ENCODE peak calls at places on chromosomes 12 and 14, in eight cellular contexts. One of them, this sample, is unnamed.

GRCh38 chr12:113900711-113901110 is 65.4 kb downstream of the RBM19 start:
- DNase-seq in fibroblast of the aortic adventitia: no peak
- DNase-seq in IMR-90: no peak
- DNase-seq in tibial artery: no peak
- DNase-seq in upper lobe of right lung: no peak
- DNase-seq in GM12878: no peak
- DNase-seq in AG04450: no peak
- DNase-seq in astrocyte of the cerebellum: no peak
- DNase-seq in this sample: no peak

GRCh38 chr14:99519931-99520421 is 38.8 kb downstream of the CCNK start:
- DNase-seq in fibroblast of the aortic adventitia: no peak
- DNase-seq in IMR-90: no peak
- DNase-seq in tibial artery: peak; percentile 35
- DNase-seq in upper lobe of right lung: peak; percentile 58
- DNase-seq in GM12878: no peak
- DNase-seq in AG04450: no peak
- DNase-seq in astrocyte of the cerebellum: no peak
- DNase-seq in this sample: no peak

GRCh38 chr14:72679591-72680151 is 214.2 kb downstream of the DPF3 start:
- DNase-seq in fibroblast of the aortic adventitia: no peak
- DNase-seq in IMR-90: peak; percentile 23
- DNase-seq in tibial artery: no peak
- DNase-seq in upper lobe of right lung: no peak
- DNase-seq in GM12878: no peak
- DNase-seq in AG04450: no peak
- DNase-seq in astrocyte of the cerebellum: no peak
- DNase-seq in this sample: no peak

GRCh38 chr12:104671407-104672095 is 214.8 kb downstream of the CHST11 start:
- DNase-seq in fibroblast of the aortic adventitia: peak; percentile 86
- DNase-seq in IMR-90: peak; percentile 84
- DNase-seq in tibial artery: peak; percentile 97
- DNase-seq in upper lobe of right lung: peak; percentile 93
- DNase-seq in GM12878: peak; percentile 88
- DNase-seq in AG04450: no peak
- DNase-seq in astrocyte of the cerebellum: peak; percentile 36
- DNase-seq in this sample: peak; percentile 69

GRCh38 chr12:91483471-91483985 is 300.9 kb upstream of the DCN start:
- DNase-seq in fibroblast of the aortic adventitia: no peak
- DNase-seq in IMR-90: no peak
- DNase-seq in tibial artery: no peak
- DNase-seq in upper lobe of right lung: no peak
- DNase-seq in GM12878: no peak
- DNase-seq in AG04450: no peak
- DNase-seq in astrocyte of the cerebellum: no peak
- DNase-seq in this sample: no peak

GRCh38 chr12:132379996-132380395 is 50.6 kb upstream of the GALNT9 start:
- DNase-seq in fibroblast of the aortic adventitia: no peak
- DNase-seq in IMR-90: no peak
- DNase-seq in tibial artery: no peak
- DNase-seq in upper lobe of right lung: no peak
- DNase-seq in GM12878: no peak
- DNase-seq in AG04450: no peak
- DNase-seq in astrocyte of the cerebellum: no peak
- DNase-seq in this sample: no peak

GRCh38 chr12:110022980-110023633 is 23.9 kb downstream of the ANKRD13A start:
- DNase-seq in fibroblast of the aortic adventitia: peak; percentile 95
- DNase-seq in IMR-90: peak; percentile 88
- DNase-seq in tibial artery: no peak
- DNase-seq in upper lobe of right lung: no peak
- DNase-seq in GM12878: no peak
- DNase-seq in AG04450: peak; percentile 82
- DNase-seq in astrocyte of the cerebellum: peak; percentile 64
- DNase-seq in this sample: peak; percentile 63

GRCh38 chr12:76643438-76643837 is 83.9 kb upstream of the OSBPL8 start:
- DNase-seq in fibroblast of the aortic adventitia: peak; percentile 10
- DNase-seq in IMR-90: peak; percentile 80
- DNase-seq in tibial artery: no peak
- DNase-seq in upper lobe of right lung: no peak
- DNase-seq in GM12878: no peak
- DNase-seq in AG04450: peak; percentile 32
- DNase-seq in astrocyte of the cerebellum: no peak
- DNase-seq in this sample: no peak

GRCh38 chr14:20494935-20495766 is 10.2 kb upstream of the RNASE10 start:
- DNase-seq in fibroblast of the aortic adventitia: peak; percentile 70
- DNase-seq in IMR-90: peak; percentile 53
- DNase-seq in tibial artery: no peak
- DNase-seq in upper lobe of right lung: no peak
- DNase-seq in GM12878: no peak
- DNase-seq in AG04450: no peak
- DNase-seq in astrocyte of the cerebellum: no peak
- DNase-seq in this sample: no peak

GRCh38 chr12:76123301-76124212 is 39.1 kb upstream of the NAP1L1 start:
- DNase-seq in fibroblast of the aortic adventitia: peak; percentile 75
- DNase-seq in IMR-90: peak; percentile 64
- DNase-seq in tibial artery: no peak
- DNase-seq in upper lobe of right lung: no peak
- DNase-seq in GM12878: no peak
- DNase-seq in AG04450: no peak
- DNase-seq in astrocyte of the cerebellum: peak; percentile 16
- DNase-seq in this sample: peak; percentile 10

GRCh38 chr12:113007166-113007565 is 28.8 kb downstream of the OAS2 start:
- DNase-seq in fibroblast of the aortic adventitia: peak; percentile 66
- DNase-seq in IMR-90: peak; percentile 18
- DNase-seq in tibial artery: no peak
- DNase-seq in upper lobe of right lung: no peak
- DNase-seq in GM12878: no peak
- DNase-seq in AG04450: no peak
- DNase-seq in astrocyte of the cerebellum: peak; percentile 79
- DNase-seq in this sample: peak; percentile 7

GRCh38 chr14:30518867-30519266 is 40.1 kb upstream of the G2E3 start:
- DNase-seq in fibroblast of the aortic adventitia: no peak
- DNase-seq in IMR-90: no peak
- DNase-seq in tibial artery: no peak
- DNase-seq in upper lobe of right lung: no peak
- DNase-seq in GM12878: no peak
- DNase-seq in AG04450: no peak
- DNase-seq in astrocyte of the cerebellum: no peak
- DNase-seq in this sample: no peak

GRCh38 chr12:46269429-46270241 is 792 bp upstream of the SLC38A1 start:
- DNase-seq in fibroblast of the aortic adventitia: no peak
- DNase-seq in IMR-90: no peak
- DNase-seq in tibial artery: no peak
- DNase-seq in upper lobe of right lung: no peak
- DNase-seq in GM12878: no peak
- DNase-seq in AG04450: no peak
- DNase-seq in astrocyte of the cerebellum: no peak
- DNase-seq in this sample: no peak

GRCh38 chr12:31245822-31246469 is 80.0 kb downstream of the SINHCAF start:
- DNase-seq in fibroblast of the aortic adventitia: peak; percentile 6
- DNase-seq in IMR-90: no peak
- DNase-seq in tibial artery: no peak
- DNase-seq in upper lobe of right lung: no peak
- DNase-seq in GM12878: no peak
- DNase-seq in AG04450: no peak
- DNase-seq in astrocyte of the cerebellum: no peak
- DNase-seq in this sample: no peak
- TF ChIP-seq CTCF in fibroblast of the aortic adventitia: no peak
- TF ChIP-seq CTCF in IMR-90: peak; percentile 13
- TF ChIP-seq CTCF in tibial artery: no peak
- TF ChIP-seq CTCF in upper lobe of right lung: no peak
- TF ChIP-seq CTCF in GM12878: peak; percentile 32
- TF ChIP-seq CTCF in AG04450: peak; percentile 11
- TF ChIP-seq CTCF in astrocyte of the cerebellum: no peak
- TF ChIP-seq CTCF in this sample: no peak

GRCh38 chr12:9868951-9869306 is 225 bp downstream of the CLEC2B start:
- DNase-seq in fibroblast of the aortic adventitia: no peak
- DNase-seq in IMR-90: no peak
- DNase-seq in tibial artery: no peak
- DNase-seq in upper lobe of right lung: no peak
- DNase-seq in GM12878: no peak
- DNase-seq in AG04450: no peak
- DNase-seq in astrocyte of the cerebellum: no peak
- DNase-seq in this sample: no peak

GRCh38 chr12:9867531-9867930 is 1.6 kb downstream of the CLEC2B start:
- DNase-seq in fibroblast of the aortic adventitia: peak; percentile 5
- DNase-seq in IMR-90: no peak
- DNase-seq in tibial artery: no peak
- DNase-seq in upper lobe of right lung: no peak
- DNase-seq in GM12878: no peak
- DNase-seq in AG04450: no peak
- DNase-seq in astrocyte of the cerebellum: no peak
- DNase-seq in this sample: no peak

GRCh38 chr12:9868271-9868815 is 811 bp downstream of the CLEC2B start:
- DNase-seq in fibroblast of the aortic adventitia: peak; percentile 7
- DNase-seq in IMR-90: no peak
- DNase-seq in tibial artery: no peak
- DNase-seq in upper lobe of right lung: no peak
- DNase-seq in GM12878: no peak
- DNase-seq in AG04450: no peak
- DNase-seq in astrocyte of the cerebellum: no peak
- DNase-seq in this sample: no peak

GRCh38 chr12:9866786-9867379 is 2.3 kb downstream of the CLEC2B start:
- DNase-seq in fibroblast of the aortic adventitia: no peak
- DNase-seq in IMR-90: no peak
- DNase-seq in tibial artery: no peak
- DNase-seq in upper lobe of right lung: no peak
- DNase-seq in GM12878: no peak
- DNase-seq in AG04450: no peak
- DNase-seq in astrocyte of the cerebellum: no peak
- DNase-seq in this sample: no peak

DNA sequence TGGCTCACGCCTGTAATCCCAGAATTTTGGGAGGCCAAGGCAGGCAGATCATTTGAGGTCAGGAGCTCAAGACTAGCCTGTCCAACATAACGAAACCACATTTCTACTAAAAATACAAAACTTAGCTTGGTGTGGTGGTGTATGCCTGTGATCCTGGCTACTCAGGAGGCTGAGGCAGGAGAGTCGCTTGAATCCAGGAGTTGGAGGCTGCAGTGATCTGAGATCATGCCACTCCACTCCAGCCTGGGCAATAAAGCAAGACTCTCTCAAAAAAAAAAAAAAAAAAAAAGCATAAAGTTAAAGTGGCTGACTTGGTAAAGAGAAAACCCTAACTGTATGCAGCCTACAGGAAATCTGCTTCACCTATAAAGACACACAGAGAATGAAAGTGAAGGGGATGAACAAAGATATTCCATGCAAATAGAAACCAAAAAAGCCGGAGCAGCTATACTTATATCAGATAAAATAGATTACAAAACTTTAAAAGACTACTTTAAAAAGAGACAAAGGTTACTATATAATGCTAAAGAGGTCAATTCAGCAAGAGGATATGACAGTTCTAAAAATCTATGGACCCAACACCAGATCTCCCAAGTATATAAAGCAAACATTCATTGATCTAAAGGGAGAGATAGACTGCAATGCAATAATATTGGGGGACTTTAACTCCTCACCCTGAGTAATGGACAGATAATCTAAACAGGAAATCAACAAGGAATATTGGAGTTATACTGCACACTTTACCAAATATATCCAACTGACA is 4.1 kb downstream of the CLEC2B start:
- DNase-seq in fibroblast of the aortic adventitia: no peak
- DNase-seq in IMR-90: no peak
- DNase-seq in tibial artery: no peak
- DNase-seq in upper lobe of right lung: no peak
- DNase-seq in GM12878: no peak
- DNase-seq in AG04450: no peak
- DNase-seq in astrocyte of the cerebellum: no peak
- DNase-seq in this sample: no peak
- H3K4me3 ChIP-seq in fibroblast of the aortic adventitia: no peak overlapping the region
- H3K4me3 ChIP-seq in IMR-90: no peak overlapping the region
- H3K4me3 ChIP-seq in tibial artery: no peak overlapping the region
- H3K4me3 ChIP-seq in upper lobe of right lung: peak overlapping the region; percentile 47
- H3K4me3 ChIP-seq in GM12878: peak overlapping the region; percentile 26
- H3K4me3 ChIP-seq in AG04450: no peak overlapping the region
- H3K4me3 ChIP-seq in astrocyte of the cerebellum: no peak overlapping the region
- H3K4me3 ChIP-seq in this sample: no peak overlapping the region

DNA sequence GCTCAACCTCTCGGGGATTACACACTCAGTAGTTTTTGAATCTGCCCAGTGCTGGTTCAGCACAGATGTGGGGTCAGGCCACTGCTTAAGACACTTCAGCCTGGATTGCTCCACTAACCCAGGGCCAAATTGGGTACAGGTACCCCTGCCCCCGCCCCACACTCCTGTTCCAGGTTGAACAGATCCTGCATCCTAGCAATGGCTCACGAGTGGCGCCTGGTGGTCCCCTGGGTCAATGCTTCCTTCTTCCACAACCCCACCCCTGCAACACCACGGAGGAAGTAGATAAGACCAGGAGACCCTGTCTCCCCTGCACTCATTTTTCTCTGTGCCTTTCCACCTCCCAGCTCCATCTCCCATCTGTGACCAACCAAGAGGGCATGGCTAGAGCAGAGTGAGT is 108.4 kb downstream of the ESRRB start:
- DNase-seq in fibroblast of the aortic adventitia: no peak
- DNase-seq in IMR-90: no peak
- DNase-seq in tibial artery: no peak
- DNase-seq in upper lobe of right lung: no peak
- DNase-seq in GM12878: no peak
- DNase-seq in AG04450: no peak
- DNase-seq in astrocyte of the cerebellum: no peak
- DNase-seq in this sample: no peak
- TF ChIP-seq CTCF in fibroblast of the aortic adventitia: no peak
- TF ChIP-seq CTCF in IMR-90: no peak
- TF ChIP-seq CTCF in tibial artery: no peak
- TF ChIP-seq CTCF in upper lobe of right lung: no peak
- TF ChIP-seq CTCF in GM12878: peak; percentile 24
- TF ChIP-seq CTCF in AG04450: no peak
- TF ChIP-seq CTCF in astrocyte of the cerebellum: no peak
- TF ChIP-seq CTCF in this sample: no peak

GRCh38 chr12:31318870-31319269 is 7.1 kb downstream of the SINHCAF start:
- DNase-seq in fibroblast of the aortic adventitia: no peak
- DNase-seq in IMR-90: no peak
- DNase-seq in tibial artery: no peak
- DNase-seq in upper lobe of right lung: no peak
- DNase-seq in GM12878: no peak
- DNase-seq in AG04450: no peak
- DNase-seq in astrocyte of the cerebellum: no peak
- DNase-seq in this sample: no peak

GRCh38 chr12:31315089-31315725 is 10.7 kb downstream of the SINHCAF start:
- DNase-seq in fibroblast of the aortic adventitia: no peak
- DNase-seq in IMR-90: no peak
- DNase-seq in tibial artery: no peak
- DNase-seq in upper lobe of right lung: no peak
- DNase-seq in GM12878: no peak
- DNase-seq in AG04450: no peak
- DNase-seq in astrocyte of the cerebellum: no peak
- DNase-seq in this sample: no peak

GRCh38 chr12:31316964-31317363 is 9.0 kb downstream of the SINHCAF start:
- DNase-seq in fibroblast of the aortic adventitia: peak; percentile 14
- DNase-seq in IMR-90: no peak
- DNase-seq in tibial artery: no peak
- DNase-seq in upper lobe of right lung: no peak
- DNase-seq in GM12878: no peak
- DNase-seq in AG04450: no peak
- DNase-seq in astrocyte of the cerebellum: no peak
- DNase-seq in this sample: no peak

GRCh38 chr12:31315779-31316465 is 10.0 kb downstream of the SINHCAF start:
- DNase-seq in fibroblast of the aortic adventitia: no peak
- DNase-seq in IMR-90: no peak
- DNase-seq in tibial artery: no peak
- DNase-seq in upper lobe of right lung: no peak
- DNase-seq in GM12878: no peak
- DNase-seq in AG04450: no peak
- DNase-seq in astrocyte of the cerebellum: no peak
- DNase-seq in this sample: no peak

GRCh38 chr12:31317471-31318397 is 8.2 kb downstream of the SINHCAF start:
- DNase-seq in fibroblast of the aortic adventitia: peak; percentile 28
- DNase-seq in IMR-90: no peak
- DNase-seq in tibial artery: no peak
- DNase-seq in upper lobe of right lung: no peak
- DNase-seq in GM12878: no peak
- DNase-seq in AG04450: no peak
- DNase-seq in astrocyte of the cerebellum: no peak
- DNase-seq in this sample: no peak
- H3K4me3 ChIP-seq in fibroblast of the aortic adventitia: peak overlapping the region; percentile 19
- H3K4me3 ChIP-seq in IMR-90: peak overlapping the region; percentile 43
- H3K4me3 ChIP-seq in tibial artery: peak overlapping the region; percentile 21
- H3K4me3 ChIP-seq in upper lobe of right lung: peak overlapping the region; percentile 41
- H3K4me3 ChIP-seq in GM12878: peak overlapping the region; percentile 92
- H3K4me3 ChIP-seq in AG04450: peak overlapping the region; percentile 50
- H3K4me3 ChIP-seq in astrocyte of the cerebellum: peak overlapping the region; percentile 26
- H3K4me3 ChIP-seq in this sample: peak overlapping the region; percentile 20